ENCODE peak calls at places on chromosomes 13 and 19, in six cellular contexts. V is ascending aorta, K is heart right ventricle, B is heart left ventricle, C is left lung, O is colonic mucosa. T is an unnamed sample.

GRCh38 chr19:36060430-36060829 is 5.7 kb downstream of the WDR62 start:
- DNase-seq in K (peak; percentile 54), B (peak; percentile 62), O (no peak), V (no peak), C (no peak), T (peak; percentile 46)

GRCh38 chr13:30443957-30444404 is 21.7 kb downstream of the UBE2L5 start:
- DNase-seq in K (no peak), O (no peak), B (no peak), V (no peak), C (no peak), T (no peak)

GRCh38 chr13:75195479-75196111 is 286.4 kb downstream of the TBC1D4 start:
- DNase-seq in O (no peak), C (no peak), B (no peak), K (no peak), V (no peak), T (no peak)

GRCh38 chr13:47499358-47500150 is 501.5 kb downstream of the SUCLA2 start:
- DNase-seq in O (no peak), K (no peak), V (no peak), C (no peak), B (no peak), T (no peak)

GRCh38 chr19:1357695-1358094 is 26.0 kb upstream of the NDUFS7 start:
- DNase-seq in O (no peak), B (no peak), K (no peak), V (no peak), C (no peak), T (no peak)

GRCh38 chr13:110336108-110336507 is 29.0 kb downstream of the COL4A2 start:
- DNase-seq in C (no peak), O (no peak), B (no peak), V (no peak), K (no peak), T (no peak)

GRCh38 chr13:40514797-40515196 is 151.6 kb downstream of the FOXO1 start:
- DNase-seq in C (no peak), V (no peak), O (no peak), B (no peak), K (no peak), T (no peak)

GRCh38 chr19:39264306-39265290 is 3.6 kb upstream of the IFNL2 start:
- DNase-seq in C (no peak), K (no peak), B (no peak), O (no peak), V (no peak), T (no peak)

GRCh38 chr19:10888421-10888866 is 17.1 kb downstream of the CARM1 start:
- DNase-seq in V (no peak), O (no peak), B (no peak), C (no peak), K (no peak), T (no peak)

GRCh38 chr13:102234618-102235017 is 167.2 kb downstream of the FGF14 start:
- DNase-seq in O (no peak), V (no peak), K (no peak), B (no peak), C (no peak), T (no peak)

GRCh38 chr13:110509971-110510786 is 51.3 kb downstream of the RAB20 start:
- DNase-seq in V (no peak), K (peak; percentile 40), B (no peak), O (no peak), C (no peak), T (peak; percentile 37)

GRCh38 chr13:27857271-27857670 is 62.5 kb upstream of the PDX1 start:
- DNase-seq in K (no peak), V (no peak), O (no peak), C (no peak), B (no peak), T (no peak)

GRCh38 chr13:51628059-51628852 is 44.0 kb downstream of the WDFY2 start:
- DNase-seq in K (no peak), O (no peak), V (no peak), B (peak; percentile 53), C (no peak), T (no peak)

GRCh38 chr19:46610413-46610775 is 9.3 kb downstream of the CALM3 start:
- DNase-seq in B (peak; percentile 18), C (no peak), V (peak; percentile 53), O (no peak), K (no peak), T (no peak)

GRCh38 chr13:42883771-42884170 is 102.4 kb downstream of the FAM216B start:
- DNase-seq in C (no peak), O (peak; percentile 23), V (no peak), B (no peak), K (no peak), T (peak; percentile 43)

GRCh38 chr19:16594131-16594586 is 21.9 kb upstream of the SLC35E1 start:
- DNase-seq in O (no peak), C (no peak), B (no peak), V (no peak), K (no peak), T (no peak)

GRCh38 chr19:16594681-16595091 is 22.5 kb upstream of the SLC35E1 start:
- DNase-seq in B (no peak), K (no peak), C (no peak), V (no peak), O (no peak), T (no peak)

GRCh38 chr19:16595097-16595496 is 22.9 kb upstream of the SLC35E1 start:
- DNase-seq in C (no peak), V (no peak), B (no peak), K (no peak), O (no peak), T (no peak)

GRCh38 chr19:16591803-16592556 is 19.8 kb upstream of the SLC35E1 start:
- DNase-seq in V (no peak), K (no peak), C (no peak), O (no peak), B (no peak), T (no peak)

DNA sequence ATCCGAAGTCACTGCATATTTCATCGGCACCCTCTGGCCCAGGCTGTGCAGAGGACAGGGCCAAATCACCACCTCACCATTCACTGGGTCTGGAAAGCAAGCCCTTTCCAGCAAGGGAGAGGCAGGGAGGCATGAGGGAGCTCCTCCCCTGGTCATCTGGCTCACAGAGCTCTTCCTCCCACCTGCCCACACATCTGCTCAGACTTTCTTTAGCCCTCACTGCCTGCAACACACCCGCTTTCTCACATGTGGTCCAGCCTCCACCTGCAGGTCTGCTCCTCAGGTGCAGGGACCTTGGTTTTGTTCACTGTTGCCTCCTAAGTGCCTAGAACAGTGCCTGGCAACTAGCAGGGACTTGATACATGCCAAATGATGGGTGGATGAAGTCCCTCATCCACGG is 21.0 kb upstream of the SLC35E1 start:
- DNase-seq in C (no peak), B (no peak), K (no peak), V (no peak), O (no peak), T (no peak)
- H3K4me1 ChIP-seq in C (peaks cover 8% of the 10 kb centered on the region), B (peaks cover 9% of the 10 kb centered on the region), K (peaks cover 77% of the 10 kb centered on the region), V (peaks cover 6% of the 10 kb centered on the region), O (peaks cover 15% of the 10 kb centered on the region), T (no peaks in the 10 kb centered on the region)

DNA sequence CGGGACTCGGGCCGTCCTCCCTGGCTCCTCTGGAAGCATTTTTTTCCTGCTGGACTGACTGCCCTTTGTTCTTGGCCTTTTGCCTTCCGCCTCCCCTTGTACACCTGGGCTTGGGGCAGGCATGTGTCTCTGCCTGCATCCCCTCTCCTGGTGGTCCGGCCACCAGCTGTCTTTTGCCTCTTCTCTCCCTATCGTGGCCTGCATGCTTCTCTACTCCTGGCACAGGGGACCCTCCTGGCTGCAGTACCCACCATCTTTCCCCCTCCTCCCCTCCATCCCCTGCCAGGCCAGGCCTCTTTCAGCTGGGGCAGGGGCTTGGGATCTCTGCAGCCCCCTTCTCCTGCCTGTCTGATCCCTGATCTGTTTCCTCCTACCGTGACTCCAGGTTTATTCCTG is 12.1 kb downstream of the WTIP start:
- DNase-seq in K (no peak), O (no peak), B (no peak), C (no peak), V (no peak), T (no peak)
- H3K4me3 ChIP-seq in K (no peak overlapping the region), O (no peak overlapping the region), B (no peak overlapping the region), C (no peak overlapping the region), V (no peak overlapping the region), T (no peak overlapping the region)

GRCh38 chr19:13839193-13839937 is 37.6 kb upstream of the NANOS3 start:
- DNase-seq in C (peak; percentile 92), V (peak; percentile 95), K (peak; percentile 90), B (peak; percentile 96), O (peak; percentile 87), T (no peak)
- H3K4me1 ChIP-seq in C (peaks cover 45% of the 10 kb centered on the region), V (peaks cover 34% of the 10 kb centered on the region), K (peaks cover 67% of the 10 kb centered on the region), B (peaks cover 27% of the 10 kb centered on the region), O (peaks cover 12% of the 10 kb centered on the region), T (peaks cover 27% of the 10 kb centered on the region)

DNA sequence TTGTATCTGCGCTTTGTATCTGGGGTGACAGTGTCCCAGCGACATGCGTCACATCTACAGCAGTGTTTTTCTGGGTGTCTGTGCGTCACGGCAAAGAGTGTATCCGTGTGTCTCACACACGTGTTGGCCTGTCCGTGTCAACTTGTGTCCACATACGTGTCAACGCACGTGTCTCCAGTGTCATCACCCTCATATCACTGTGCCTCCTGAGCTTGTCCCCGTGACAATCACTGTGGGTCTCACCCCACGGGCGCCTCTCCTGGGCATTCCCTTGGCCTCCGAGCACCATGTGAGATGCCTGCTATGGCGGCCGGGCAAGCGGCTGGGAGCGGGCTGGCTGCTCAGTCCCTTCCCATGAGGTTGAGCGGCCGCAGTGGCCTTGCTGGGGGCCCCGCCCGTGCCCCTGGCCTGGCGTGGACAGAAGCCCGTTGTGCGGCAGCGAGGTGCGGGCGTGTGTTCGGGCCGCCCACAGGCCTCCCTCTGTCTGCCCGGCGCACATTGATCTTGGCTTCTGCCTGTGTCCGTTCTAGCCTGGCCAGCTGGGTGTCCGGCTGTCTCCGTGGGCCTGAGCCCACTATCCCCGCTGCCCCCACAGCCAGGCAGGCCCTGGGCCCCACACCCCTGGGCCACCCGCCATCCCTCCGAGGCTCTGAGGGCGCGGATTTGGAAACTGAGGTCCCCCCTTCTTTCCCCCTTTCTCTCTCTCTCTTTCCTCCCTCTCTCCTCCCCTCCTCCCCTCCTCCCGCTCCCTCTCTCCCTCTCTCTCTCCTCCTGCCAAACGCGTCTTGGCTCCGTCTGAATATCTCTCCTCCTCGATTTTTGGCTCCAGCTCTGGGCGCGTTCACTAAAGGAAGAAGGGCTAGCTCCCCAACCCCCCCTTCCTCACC is 6.5 kb downstream of the NFIX start:
- DNase-seq in V (peak; percentile 85), B (peak; percentile 87), C (peak; percentile 69), K (peak; percentile 66), O (no peak), T (no peak)
- H3K4me3 ChIP-seq in V (peak overlapping the region; percentile 65), B (peak overlapping the region; percentile 45), C (no peak overlapping the region), K (peak overlapping the region; percentile 29), O (no peak overlapping the region), T (no peak overlapping the region)

DNA sequence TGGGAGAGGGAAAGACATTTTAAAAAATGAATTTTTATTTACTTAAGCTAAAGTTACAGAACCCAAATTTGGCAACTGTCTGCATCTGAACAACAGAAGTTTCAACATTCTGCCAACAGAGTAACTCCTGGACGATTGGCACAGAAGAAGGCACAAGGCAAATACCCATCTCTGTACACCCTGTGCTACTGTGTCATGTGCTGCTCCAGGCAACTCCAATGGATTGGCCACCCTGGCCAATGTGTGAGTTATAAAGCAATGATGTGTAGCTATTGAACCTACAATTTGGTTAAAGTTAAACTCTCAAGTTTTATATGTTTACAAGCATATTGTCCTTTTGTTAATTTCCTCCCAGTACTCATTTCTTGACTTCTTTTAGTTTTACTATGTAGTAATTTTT is 6.1 kb downstream of the STARD13 start:
- DNase-seq in C (no peak), V (no peak), K (no peak), B (no peak), O (peak; percentile 77), T (no peak)
- H3K4me1 ChIP-seq in C (peaks cover 22% of the 10 kb centered on the region), V (peaks cover 10% of the 10 kb centered on the region), K (peaks cover 93% of the 10 kb centered on the region), B (peaks cover 15% of the 10 kb centered on the region), O (peaks cover 5% of the 10 kb centered on the region), T (peaks cover 13% of the 10 kb centered on the region)